ENCODE peak calls at places on chromosomes 16 and 17, in nine cellular contexts. A is testis, Z is kidney epithelial cell, R is transverse colon, K is Panc1, W is aorta, B is HFF-Myc, J is sigmoid colon, P is choroid plexus epithelial cell. Y is an unnamed sample.
A peak's percentile ranks its signal among the peaks of the same experiment; 100 is the strongest.

GRCh38 chr17:82489851-82490511 is 29.6 kb upstream of the FOXK2 start:
- DNase-seq in K (no peak), J (no peak), R (no peak), B (no peak), Z (no peak), P (no peak), W (no peak), A (no peak), Y (no peak)

GRCh38 chr16:15618392-15618791 is 24.6 kb downstream of the MARF1 start:
- DNase-seq in A (no peak), P (peak; percentile 56), W (no peak), R (no peak), Z (no peak), B (no peak), K (no peak), J (no peak), Y (peak; percentile 35)

GRCh38 chr17:50672831-50673551 is 34.7 kb downstream of the ANKRD40 start:
- DNase-seq in P (no peak), B (no peak), J (peak; percentile 53), W (peak; percentile 89), A (no peak), Z (no peak), R (no peak), K (no peak), Y (no peak)

GRCh38 chr16:83143788-83144187 is 517.0 kb downstream of the CDH13 start:
- DNase-seq in B (no peak), A (no peak), P (peak; percentile 80), W (no peak), Z (peak; percentile 81), K (no peak), J (no peak), R (peak; percentile 9), Y (peak; percentile 87)

GRCh38 chr17:55688057-55688456 is 34.6 kb downstream of the TMEM100 start:
- DNase-seq in P (no peak), A (no peak), J (no peak), B (no peak), W (no peak), R (no peak), K (no peak), Z (no peak), Y (no peak)

GRCh38 chr17:78322858-78323455 is 36.9 kb downstream of the SOCS3 start:
- DNase-seq in B (no peak), J (peak; percentile 88), A (peak; percentile 68), K (no peak), W (no peak), R (peak; percentile 34), Z (no peak), P (peak; percentile 70), Y (no peak)

GRCh38 chr17:79581306-79581932 is 29.4 kb downstream of the RBFOX3 start:
- DNase-seq in B (no peak), W (no peak), K (no peak), J (no peak), R (no peak), P (no peak), Z (no peak), A (no peak), Y (no peak)

GRCh38 chr17:32553168-32553567 is 66.4 kb downstream of the CDK5R1 start:
- DNase-seq in W (no peak), J (no peak), B (no peak), P (no peak), A (no peak), K (no peak), Z (no peak), R (no peak), Y (no peak)

GRCh38 chr16:78460428-78460827 is 361.0 kb downstream of the WWOX start:
- DNase-seq in Z (no peak), B (no peak), P (no peak), K (no peak), W (no peak), J (no peak), R (no peak), A (no peak), Y (peak; percentile 13)

GRCh38 chr17:39756376-39757079 is 18.8 kb downstream of the GRB7 start:
- DNase-seq in A (no peak), K (no peak), B (no peak), Z (no peak), W (no peak), P (no peak), R (no peak), J (peak; percentile 50), Y (no peak)
- H3K4me3 ChIP-seq in A (no peak overlapping the region), K (no peak overlapping the region), B (no peak overlapping the region), Z (no peak overlapping the region), W (no peak overlapping the region), P (no peak overlapping the region), R (no peak overlapping the region), J (no peak overlapping the region), Y (no peak overlapping the region)

DNA sequence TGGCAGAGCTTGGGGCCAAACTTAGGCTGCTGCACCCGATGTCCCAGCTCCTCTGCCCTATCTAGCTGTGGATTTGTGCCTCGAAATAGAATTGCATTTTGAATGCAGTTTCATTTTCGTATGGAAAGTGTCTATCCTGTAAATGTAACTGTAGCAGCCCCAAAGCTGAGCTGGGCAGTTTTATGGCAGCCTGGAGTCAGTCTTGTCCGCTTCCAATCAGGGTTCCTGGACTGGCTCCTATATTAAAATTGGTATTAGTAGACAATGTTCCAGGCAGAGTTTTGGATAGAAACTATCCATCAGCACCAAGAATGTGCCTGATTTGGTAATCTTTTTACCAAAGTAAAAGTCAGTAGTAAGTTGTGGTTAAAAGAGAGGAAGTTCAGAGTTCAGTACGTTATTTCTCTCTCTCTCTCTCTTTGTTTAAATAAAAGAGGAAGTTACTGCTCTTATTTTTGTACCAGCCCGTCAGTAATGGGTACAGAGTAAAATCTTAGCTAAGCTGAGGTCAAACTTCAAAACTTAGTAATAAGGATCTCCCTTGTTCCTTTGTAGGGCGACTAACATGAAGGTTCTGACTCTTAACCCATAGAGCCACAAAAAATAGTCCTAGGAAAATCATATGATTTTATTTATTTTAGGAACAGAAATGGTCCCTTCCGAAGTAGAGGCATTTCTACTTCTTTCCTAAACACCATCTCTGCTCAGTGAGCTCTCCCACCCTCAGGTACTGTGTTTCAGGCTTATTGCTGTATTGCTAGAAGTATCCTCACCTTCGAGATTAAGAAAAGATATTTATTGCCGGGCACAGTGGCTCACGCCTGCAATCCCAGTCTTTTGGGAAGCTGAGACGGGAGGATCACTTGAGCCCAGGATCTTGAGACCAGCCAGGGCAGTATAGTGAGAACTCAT is 28.0 kb downstream of the PRKCB start:
- DNase-seq in W (no peak), Z (no peak), B (no peak), J (no peak), K (no peak), P (no peak), A (no peak), R (peak; percentile 31), Y (no peak)
- H3K4me3 ChIP-seq in W (no peak overlapping the region), Z (no peak overlapping the region), B (no peak overlapping the region), J (peak overlapping the region; percentile 44), K (no peak overlapping the region), P (no peak overlapping the region), A (no peak overlapping the region), R (peak overlapping the region; percentile 44), Y (no peak overlapping the region)

GRCh38 chr17:35566955-35567354 is 6.3 kb upstream of the SLFN14 start:
- DNase-seq in A (no peak), R (no peak), W (no peak), K (no peak), P (no peak), Z (no peak), J (no peak), B (no peak), Y (no peak)
- H3K4me3 ChIP-seq in A (peak overlapping the region; percentile 73), R (peak overlapping the region; percentile 86), W (no peak overlapping the region), K (peak overlapping the region; percentile 96), P (no peak overlapping the region), Z (peak overlapping the region; percentile 66), J (peak overlapping the region; percentile 60), B (peak overlapping the region; percentile 97), Y (no peak overlapping the region)

GRCh38 chr16:19130385-19130784 is 16.6 kb downstream of the ITPRIPL2 start:
- DNase-seq in R (no peak), W (no peak), J (no peak), P (no peak), A (no peak), K (no peak), Z (no peak), B (no peak), Y (no peak)

GRCh38 chr16:19127205-19127604 is 13.4 kb downstream of the ITPRIPL2 start:
- DNase-seq in R (no peak), J (no peak), Z (no peak), A (no peak), K (no peak), P (no peak), B (no peak), W (no peak), Y (no peak)

GRCh38 chr16:19126300-19126699 is 12.5 kb downstream of the ITPRIPL2 start:
- DNase-seq in K (no peak), R (no peak), J (no peak), B (no peak), Z (no peak), W (no peak), A (no peak), P (no peak), Y (no peak)

GRCh38 chr16:19127674-19128131 is 13.9 kb downstream of the ITPRIPL2 start:
- DNase-seq in R (no peak), A (no peak), J (no peak), P (no peak), W (no peak), K (no peak), Z (no peak), B (no peak), Y (no peak)

DNA sequence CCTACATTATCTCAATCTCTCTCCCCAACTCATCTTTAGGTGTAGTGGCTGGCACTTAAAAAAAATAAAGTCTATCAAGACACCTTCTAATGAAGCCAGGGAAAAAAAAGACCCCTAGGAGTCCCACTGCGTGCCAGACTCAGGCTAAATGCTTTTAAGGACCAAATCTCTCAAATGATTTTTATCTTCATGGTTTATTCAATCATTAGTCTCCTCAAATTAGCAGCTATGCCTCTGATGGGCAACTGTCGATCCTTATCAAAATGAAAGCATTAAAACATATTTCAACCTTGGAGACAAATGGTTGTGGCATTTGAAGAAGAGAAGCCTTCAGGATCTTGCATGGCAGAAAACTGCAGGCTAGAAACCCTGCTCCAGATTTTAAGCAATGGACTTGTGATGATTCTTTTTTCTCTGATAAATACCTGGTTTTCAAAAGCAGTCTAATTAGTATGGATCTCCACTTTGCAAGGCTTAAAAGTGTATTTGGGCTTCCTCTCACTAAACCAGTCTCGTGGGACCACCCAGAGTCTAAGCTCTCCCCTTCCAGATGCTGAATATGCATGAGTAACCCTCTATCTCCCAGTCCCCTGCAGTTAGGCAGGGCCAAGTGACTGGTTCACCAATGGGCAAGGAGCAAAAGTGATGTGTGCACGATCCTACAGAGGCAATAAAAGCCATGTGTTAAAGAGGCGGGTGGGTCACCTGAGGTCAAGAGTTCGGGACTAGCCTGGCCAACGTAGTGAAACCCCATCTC is 14.9 kb downstream of the ITPRIPL2 start:
- DNase-seq in R (no peak), A (no peak), W (no peak), P (no peak), J (no peak), K (no peak), Z (no peak), B (no peak), Y (no peak)
- H3K4me3 ChIP-seq in R (no peak overlapping the region), A (no peak overlapping the region), W (no peak overlapping the region), P (no peak overlapping the region), J (no peak overlapping the region), K (no peak overlapping the region), Z (no peak overlapping the region), B (no peak overlapping the region), Y (no peak overlapping the region)